ENCODE peak calls at places on chromosome 12, in six cellular contexts. T is tibial nerve, K is testis, S is H54, A is gastrocnemius medialis, C is A549. G is an unnamed sample.

GRCh38 chr12:6778212-6778570 is 5.9 kb downstream of the LAG3 start:
- DNase-seq in T (no peak), K (peak), S (no peak), A (no peak), C (peak), G (peak)

GRCh38 chr12:97148941-97149559 is 242.0 kb downstream of the NEDD1 start:
- DNase-seq in T (peak), K (peak), S (peak), A (no peak), C (peak), G (peak)

GRCh38 chr12:12505544-12506501 is 56.8 kb downstream of the DUSP16 start:
- DNase-seq in T (no peak), K (no peak), S (no peak), A (no peak), C (no peak), G (peak)

GRCh38 chr12:127515941-127516340 is 751.0 kb upstream of the TMEM132C start:
- DNase-seq in T (no peak), K (no peak), S (no peak), A (no peak), C (no peak), G (no peak)

GRCh38 chr12:104480826-104481457 is 24.2 kb downstream of the CHST11 start:
- DNase-seq in T (no peak), K (peak), S (peak), A (no peak), C (no peak), G (no peak)

GRCh38 chr12:59375633-59376032 is 220.2 kb upstream of the SLC16A7 start:
- DNase-seq in T (no peak), K (no peak), S (no peak), A (no peak), C (no peak), G (no peak)

GRCh38 chr12:57782243-57782607 is 362 bp upstream of the TSFM start:
- DNase-seq in T (no peak), K (no peak), S (no peak), A (no peak), C (no peak), G (no peak)

GRCh38 chr12:16012086-16012485 is 101.0 kb downstream of the DERA start:
- DNase-seq in T (no peak), K (peak), S (no peak), A (no peak), C (no peak), G (no peak)

GRCh38 chr12:116339800-116340371 is 62.4 kb upstream of the MED13L start:
- DNase-seq in T (no peak), K (no peak), S (peak), A (no peak), C (no peak), G (no peak)

GRCh38 chr12:44101470-44101869 is 265.6 kb downstream of the TMEM117 start:
- DNase-seq in T (no peak), K (no peak), S (no peak), A (no peak), C (no peak), G (no peak)

GRCh38 chr12:39743655-39744054 is 124.1 kb upstream of the ABCD2 start:
- DNase-seq in T (no peak), K (no peak), S (no peak), A (no peak), C (no peak), G (no peak)

GRCh38 chr12:131242741-131243496 is 289.2 kb downstream of the ADGRD1 start:
- DNase-seq in T (no peak), K (peak), S (no peak), A (no peak), C (peak), G (peak)

GRCh38 chr12:108175310-108175709 is 46.2 kb downstream of the WSCD2 start:
- DNase-seq in T (no peak), K (no peak), S (no peak), A (no peak), C (no peak), G (no peak)

DNA sequence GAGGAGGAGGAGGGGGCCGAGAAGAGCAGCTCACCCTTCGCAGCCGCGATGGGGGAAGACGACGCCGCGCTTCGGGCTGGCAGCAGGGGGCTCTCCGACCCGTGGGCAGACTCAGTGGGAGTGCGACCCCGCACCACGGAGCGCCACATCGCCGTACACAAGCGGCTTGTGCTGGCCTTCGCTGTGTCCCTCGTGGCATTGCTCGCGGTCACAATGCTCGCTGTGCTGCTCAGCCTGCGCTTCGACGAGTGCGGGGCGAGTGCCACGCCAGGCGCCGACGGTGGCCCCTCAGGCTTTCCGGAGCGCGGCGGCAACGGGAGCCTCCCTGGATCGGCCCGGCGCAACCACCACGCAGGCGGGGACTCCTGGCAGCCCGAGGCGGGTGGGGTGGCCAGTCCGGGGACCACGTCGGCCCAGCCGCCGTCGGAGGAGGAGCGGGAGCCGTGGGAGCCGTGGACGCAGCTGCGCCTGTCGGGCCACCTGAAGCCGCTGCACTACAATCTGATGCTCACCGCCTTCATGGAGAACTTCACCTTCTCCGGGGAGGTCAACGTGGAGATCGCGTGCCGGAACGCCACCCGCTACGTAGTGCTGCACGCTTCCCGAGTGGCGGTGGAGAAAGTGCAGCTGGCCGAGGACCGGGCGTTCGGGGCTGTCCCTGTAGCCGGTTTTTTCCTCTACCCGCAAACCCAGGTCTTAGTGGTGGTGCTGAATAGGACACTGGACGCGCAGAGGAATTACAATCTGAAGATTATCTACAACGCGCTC is 745 bp downstream of the TRHDE start:
- DNase-seq in T (no peak), K (peak), S (no peak), A (no peak), C (no peak), G (no peak)
- TF ChIP-seq POLR2A in T (no peak), K (no peak), S (no peak), A (no peak), C (no peak), G (no peak)

DNA sequence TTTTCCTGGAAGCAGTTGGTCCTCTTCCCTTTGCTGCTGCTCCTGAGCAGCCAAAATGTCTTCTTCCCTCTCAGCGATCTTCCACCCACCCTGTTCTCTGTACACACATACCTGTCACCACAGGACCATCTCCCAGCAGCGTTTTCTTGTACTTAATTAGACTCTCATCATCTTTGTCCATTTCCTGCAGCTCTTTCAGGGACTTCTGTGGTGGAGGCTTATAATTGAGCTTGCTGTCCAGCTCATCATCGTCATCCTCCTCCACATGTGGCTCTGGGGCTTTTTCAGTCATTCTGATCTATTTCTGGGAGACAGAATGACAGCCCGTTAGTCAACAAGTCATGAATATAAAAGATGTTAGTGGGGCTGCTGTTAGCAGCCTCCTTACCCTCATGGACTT is 11.0 kb downstream of the ARHGDIB start:
- DNase-seq in T (no peak), K (no peak), S (no peak), A (no peak), C (no peak), G (no peak)
- TF ChIP-seq POLR2A in T (no peak), K (no peak), S (no peak), A (no peak), C (no peak), G (no peak)

DNA sequence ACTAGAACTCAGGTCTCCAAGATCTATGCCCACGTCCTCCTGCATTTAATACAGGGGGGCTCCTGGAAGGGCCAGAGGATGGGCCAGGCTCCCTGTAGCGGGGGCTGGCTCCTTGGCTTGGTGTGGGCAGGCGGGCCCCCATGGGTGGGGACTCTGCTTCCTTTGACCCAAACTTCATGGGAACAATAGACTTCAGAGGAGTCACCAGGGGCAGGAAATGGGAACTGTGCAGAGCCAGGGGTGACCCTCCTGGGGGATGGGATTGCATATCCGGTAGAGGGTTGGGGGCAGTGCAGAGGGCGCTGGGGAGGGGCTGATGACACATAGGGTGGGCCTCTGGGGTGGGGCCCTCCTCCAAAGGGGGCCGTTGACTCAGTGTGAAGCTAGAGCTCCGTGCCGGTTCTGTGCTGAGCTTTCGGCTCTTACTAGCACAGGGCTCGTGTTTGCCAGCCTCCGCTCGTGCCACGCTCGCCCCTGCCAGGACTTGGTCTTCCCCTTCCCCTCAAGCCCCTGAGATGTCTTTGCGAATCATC is 4.6 kb downstream of the TEAD4 start:
- DNase-seq in T (no peak), K (no peak), S (no peak), A (no peak), C (no peak), G (no peak)
- TF ChIP-seq POLR2A in T (no peak), K (no peak), S (no peak), A (no peak), C (no peak), G (no peak)

DNA sequence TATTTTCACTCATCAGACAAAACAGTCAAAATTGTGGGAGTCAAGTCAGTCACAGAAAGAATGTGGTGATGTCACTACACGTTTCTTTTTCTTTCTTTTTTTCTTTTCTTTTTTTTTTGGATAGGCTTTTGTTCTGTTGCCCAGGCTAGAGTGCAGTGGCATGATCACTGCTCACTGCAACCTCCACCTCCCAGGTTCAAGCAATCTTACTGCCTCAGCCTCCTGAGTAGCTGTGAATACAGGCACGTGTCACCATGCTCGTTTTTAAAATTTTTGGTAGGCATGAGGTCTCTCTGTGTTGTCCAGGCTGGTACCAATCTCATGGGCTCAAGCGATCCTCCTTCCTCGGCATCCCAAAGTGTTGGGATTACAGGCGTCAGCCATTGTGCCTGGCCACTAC is 2.3 kb downstream of the CLECL1 start:
- DNase-seq in T (no peak), K (no peak), S (no peak), A (no peak), C (no peak), G (no peak)
- TF ChIP-seq POLR2A in T (no peak), K (no peak), S (no peak), A (no peak), C (no peak), G (no peak)

GRCh38 chr12:26126340-26127284 is 1.8 kb upstream of the BHLHE41 start:
- DNase-seq in T (peak), K (peak), S (peak), A (peak), C (peak), G (peak)
- TF ChIP-seq POLR2A in T (peak), K (no peak), S (peak), A (peak), C (no peak), G (no peak)

G was measured in erythroblast.